ENCODE peak calls at places on chromosome 1, in seven cellular contexts. Y is stimulated activated CD4-positive, alpha-beta T cell treated with anti-CD3 and anti-CD28 coated beads, Interleukin-12 subunit alpha, Interleukin-12 subunit beta, amount 100 ng/mL, for 48 hours; H is pancreas; E is heart right ventricle; U is Calu3; G is hepatocyte; V is NCI-H69. C is an unnamed sample.

GRCh38 chr1:35587736-35588135 is 14.6 kb downstream of the TFAP2E start:
- DNase-seq in Y (no peak), H (no peak), E (no peak), U (no peak), G (no peak), V (no peak), C (no peak)

GRCh38 chr1:214660900-214661299 is 57.9 kb downstream of the CENPF start:
- DNase-seq in Y (no peak), H (peak), E (no peak), U (no peak), G (peak), V (no peak), C (peak)

GRCh38 chr1:20185834-20186782 is at the start of the genes PLA2G2C and UBXN10:
- DNase-seq in Y (peak), H (peak), E (peak), U (peak), G (peak), V (no peak), C (peak)

GRCh38 chr1:213512316-213512715 is 461.3 kb downstream of the RPS6KC1 start:
- DNase-seq in Y (no peak), H (no peak), E (no peak), U (no peak), G (no peak), V (no peak), C (no peak)

GRCh38 chr1:59055908-59056719 is 240.8 kb upstream of the FGGY start:
- DNase-seq in Y (no peak), H (peak), E (no peak), U (no peak), G (no peak), V (no peak), C (no peak)

GRCh38 chr1:48526045-48526714 is 54.2 kb upstream of the SPATA6 start:
- DNase-seq in Y (no peak), H (peak), E (no peak), U (no peak), G (peak), V (peak), C (no peak)

GRCh38 chr1:168443356-168443755 is 100.4 kb downstream of the XCL2 start:
- DNase-seq in Y (no peak), H (no peak), E (no peak), U (no peak), G (no peak), V (peak), C (no peak)

GRCh38 chr1:184160942-184161698 is 109.6 kb downstream of the TSEN15 start:
- DNase-seq in Y (peak), H (no peak), E (no peak), U (no peak), G (no peak), V (no peak), C (peak)

GRCh38 chr1:63634471-63634870 is 41.3 kb downstream of the PGM1 start:
- DNase-seq in Y (no peak), H (no peak), E (no peak), U (no peak), G (no peak), V (no peak), C (no peak)

GRCh38 chr1:48930011-48930410 is 153.3 kb upstream of the BEND5 start:
- DNase-seq in Y (no peak), H (no peak), E (no peak), U (no peak), G (no peak), V (no peak), C (no peak)

GRCh38 chr1:12172042-12172851 is 5.5 kb downstream of the TNFRSF1B start:
- DNase-seq in Y (no peak), H (no peak), E (no peak), U (no peak), G (no peak), V (no peak), C (peak)

GRCh38 chr1:7326366-7326765 is 444.7 kb upstream of the VAMP3 start:
- DNase-seq in Y (no peak), H (no peak), E (no peak), U (no peak), G (no peak), V (no peak), C (peak)

C was measured in trophoblast cell.